ENCODE peak calls at places on chromosomes 13 and 19, in nine cellular contexts. One of them, this sample, is unnamed.

GRCh38 chr19:33374406-33374703 is 846 bp downstream of the CEBPG start:
- DNase-seq in astrocyte of the cerebellum: no peak
- DNase-seq in endothelial cell: no peak
- DNase-seq in sigmoid colon: no peak
- DNase-seq in DND-41: peak; percentile 38
- DNase-seq in bronchial epithelial cell: peak; percentile 34
- DNase-seq in stomach: no peak
- DNase-seq in heart left ventricle: peak; percentile 28
- DNase-seq in breast epithelium: no peak
- DNase-seq in this sample: no peak

GRCh38 chr19:55693336-55693974 is 18.4 kb downstream of the EPN1 start:
- DNase-seq in astrocyte of the cerebellum: no peak
- DNase-seq in endothelial cell: no peak
- DNase-seq in sigmoid colon: peak; percentile 48
- DNase-seq in DND-41: no peak
- DNase-seq in bronchial epithelial cell: no peak
- DNase-seq in stomach: no peak
- DNase-seq in heart left ventricle: peak; percentile 14
- DNase-seq in breast epithelium: peak; percentile 28
- DNase-seq in this sample: no peak

GRCh38 chr19:2016041-2016807 is 710 bp upstream of the BTBD2 start:
- DNase-seq in astrocyte of the cerebellum: peak; percentile 36
- DNase-seq in endothelial cell: no peak
- DNase-seq in sigmoid colon: peak; percentile 97
- DNase-seq in DND-41: peak; percentile 80
- DNase-seq in bronchial epithelial cell: peak; percentile 57
- DNase-seq in stomach: peak; percentile 69
- DNase-seq in heart left ventricle: peak; percentile 89
- DNase-seq in breast epithelium: peak; percentile 78
- DNase-seq in this sample: peak; percentile 92

GRCh38 chr19:35306473-35307246 is 14.7 kb downstream of the MAG start:
- DNase-seq in astrocyte of the cerebellum: no peak
- DNase-seq in endothelial cell: peak; percentile 37
- DNase-seq in sigmoid colon: no peak
- DNase-seq in DND-41: peak; percentile 18
- DNase-seq in bronchial epithelial cell: peak; percentile 12
- DNase-seq in stomach: no peak
- DNase-seq in heart left ventricle: no peak
- DNase-seq in breast epithelium: no peak
- DNase-seq in this sample: no peak

GRCh38 chr13:48304132-48304876 is 753 bp downstream of the RB1 start:
- DNase-seq in astrocyte of the cerebellum: peak; percentile 27
- DNase-seq in endothelial cell: peak; percentile 14
- DNase-seq in sigmoid colon: peak; percentile 72
- DNase-seq in DND-41: peak; percentile 52
- DNase-seq in bronchial epithelial cell: peak; percentile 26
- DNase-seq in stomach: peak; percentile 34
- DNase-seq in heart left ventricle: peak; percentile 51
- DNase-seq in breast epithelium: no peak
- DNase-seq in this sample: no peak

GRCh38 chr13:90246005-90246404 is 1101.5 kb upstream of the MIR17HG start:
- DNase-seq in astrocyte of the cerebellum: no peak
- DNase-seq in endothelial cell: no peak
- DNase-seq in sigmoid colon: no peak
- DNase-seq in DND-41: no peak
- DNase-seq in bronchial epithelial cell: no peak
- DNase-seq in stomach: no peak
- DNase-seq in heart left ventricle: no peak
- DNase-seq in breast epithelium: no peak
- DNase-seq in this sample: no peak

GRCh38 chr19:49094505-49095482 is 9.5 kb downstream of the SNRNP70 start:
- DNase-seq in astrocyte of the cerebellum: no peak
- DNase-seq in endothelial cell: no peak
- DNase-seq in sigmoid colon: no peak
- DNase-seq in DND-41: no peak
- DNase-seq in bronchial epithelial cell: no peak
- DNase-seq in stomach: no peak
- DNase-seq in heart left ventricle: peak; percentile 82
- DNase-seq in breast epithelium: no peak
- DNase-seq in this sample: no peak

GRCh38 chr19:41551711-41552110 is 24.3 kb upstream of the CEACAM21 start:
- DNase-seq in astrocyte of the cerebellum: no peak
- DNase-seq in endothelial cell: no peak
- DNase-seq in sigmoid colon: no peak
- DNase-seq in DND-41: no peak
- DNase-seq in bronchial epithelial cell: no peak
- DNase-seq in stomach: no peak
- DNase-seq in heart left ventricle: no peak
- DNase-seq in breast epithelium: no peak
- DNase-seq in this sample: no peak

GRCh38 chr13:106477303-106477702 is 58.2 kb downstream of the EFNB2 start:
- DNase-seq in astrocyte of the cerebellum: no peak
- DNase-seq in endothelial cell: no peak
- DNase-seq in sigmoid colon: no peak
- DNase-seq in DND-41: no peak
- DNase-seq in bronchial epithelial cell: no peak
- DNase-seq in stomach: no peak
- DNase-seq in heart left ventricle: no peak
- DNase-seq in breast epithelium: no peak
- DNase-seq in this sample: no peak

GRCh38 chr13:111941845-111942447 is 125.0 kb upstream of the SOX1 start:
- DNase-seq in astrocyte of the cerebellum: no peak
- DNase-seq in endothelial cell: no peak
- DNase-seq in sigmoid colon: no peak
- DNase-seq in DND-41: no peak
- DNase-seq in bronchial epithelial cell: no peak
- DNase-seq in stomach: no peak
- DNase-seq in heart left ventricle: no peak
- DNase-seq in breast epithelium: no peak
- DNase-seq in this sample: no peak

GRCh38 chr19:41325947-41326706 is 16.2 kb downstream of the CCDC97 start:
- DNase-seq in astrocyte of the cerebellum: no peak
- DNase-seq in endothelial cell: no peak
- DNase-seq in sigmoid colon: no peak
- DNase-seq in DND-41: no peak
- DNase-seq in bronchial epithelial cell: peak; percentile 39
- DNase-seq in stomach: no peak
- DNase-seq in heart left ventricle: peak; percentile 65
- DNase-seq in breast epithelium: no peak
- DNase-seq in this sample: no peak

GRCh38 chr19:16951529-16951928 is 62.7 kb downstream of the F2RL3 start:
- DNase-seq in astrocyte of the cerebellum: no peak
- DNase-seq in endothelial cell: no peak
- DNase-seq in sigmoid colon: no peak
- DNase-seq in DND-41: no peak
- DNase-seq in bronchial epithelial cell: peak; percentile 90
- DNase-seq in stomach: no peak
- DNase-seq in heart left ventricle: no peak
- DNase-seq in breast epithelium: no peak
- DNase-seq in this sample: no peak

GRCh38 chr13:44577236-44578063 is 1.3 kb upstream of the TSC22D1 start:
- DNase-seq in astrocyte of the cerebellum: peak; percentile 93
- DNase-seq in endothelial cell: peak; percentile 99
- DNase-seq in sigmoid colon: peak; percentile 98
- DNase-seq in DND-41: peak; percentile 97
- DNase-seq in bronchial epithelial cell: peak; percentile 83
- DNase-seq in stomach: peak; percentile 99
- DNase-seq in heart left ventricle: peak; percentile 98
- DNase-seq in breast epithelium: peak; percentile 95
- DNase-seq in this sample: peak; percentile 60
- TF ChIP-seq CTCF in astrocyte of the cerebellum: no peak
- TF ChIP-seq CTCF in endothelial cell: no peak
- TF ChIP-seq CTCF in sigmoid colon: no peak
- TF ChIP-seq CTCF in DND-41: no peak
- TF ChIP-seq CTCF in bronchial epithelial cell: no peak
- TF ChIP-seq CTCF in stomach: no peak
- TF ChIP-seq CTCF in heart left ventricle: no peak
- TF ChIP-seq CTCF in breast epithelium: no peak
- TF ChIP-seq CTCF in this sample: no peak

GRCh38 chr19:18174983-18175382 is 1.4 kb downstream of the IFI30 start:
- DNase-seq in astrocyte of the cerebellum: no peak
- DNase-seq in endothelial cell: no peak
- DNase-seq in sigmoid colon: no peak
- DNase-seq in DND-41: no peak
- DNase-seq in bronchial epithelial cell: no peak
- DNase-seq in stomach: no peak
- DNase-seq in heart left ventricle: no peak
- DNase-seq in breast epithelium: no peak
- DNase-seq in this sample: no peak

GRCh38 chr19:18171605-18172327 is 1.8 kb upstream of the IFI30 start:
- DNase-seq in astrocyte of the cerebellum: no peak
- DNase-seq in endothelial cell: no peak
- DNase-seq in sigmoid colon: no peak
- DNase-seq in DND-41: no peak
- DNase-seq in bronchial epithelial cell: no peak
- DNase-seq in stomach: no peak
- DNase-seq in heart left ventricle: no peak
- DNase-seq in breast epithelium: no peak
- DNase-seq in this sample: no peak

GRCh38 chr19:18172331-18173053 is 1.1 kb upstream of the IFI30 start:
- DNase-seq in astrocyte of the cerebellum: no peak
- DNase-seq in endothelial cell: no peak
- DNase-seq in sigmoid colon: no peak
- DNase-seq in DND-41: no peak
- DNase-seq in bronchial epithelial cell: no peak
- DNase-seq in stomach: no peak
- DNase-seq in heart left ventricle: no peak
- DNase-seq in breast epithelium: no peak
- DNase-seq in this sample: no peak

GRCh38 chr19:18173572-18174294 is at the start of gene IFI30:
- DNase-seq in astrocyte of the cerebellum: no peak
- DNase-seq in endothelial cell: no peak
- DNase-seq in sigmoid colon: peak; percentile 90
- DNase-seq in DND-41: peak; percentile 67
- DNase-seq in bronchial epithelial cell: no peak
- DNase-seq in stomach: peak; percentile 96
- DNase-seq in heart left ventricle: peak; percentile 85
- DNase-seq in breast epithelium: peak; percentile 74
- DNase-seq in this sample: peak; percentile 94

DNA sequence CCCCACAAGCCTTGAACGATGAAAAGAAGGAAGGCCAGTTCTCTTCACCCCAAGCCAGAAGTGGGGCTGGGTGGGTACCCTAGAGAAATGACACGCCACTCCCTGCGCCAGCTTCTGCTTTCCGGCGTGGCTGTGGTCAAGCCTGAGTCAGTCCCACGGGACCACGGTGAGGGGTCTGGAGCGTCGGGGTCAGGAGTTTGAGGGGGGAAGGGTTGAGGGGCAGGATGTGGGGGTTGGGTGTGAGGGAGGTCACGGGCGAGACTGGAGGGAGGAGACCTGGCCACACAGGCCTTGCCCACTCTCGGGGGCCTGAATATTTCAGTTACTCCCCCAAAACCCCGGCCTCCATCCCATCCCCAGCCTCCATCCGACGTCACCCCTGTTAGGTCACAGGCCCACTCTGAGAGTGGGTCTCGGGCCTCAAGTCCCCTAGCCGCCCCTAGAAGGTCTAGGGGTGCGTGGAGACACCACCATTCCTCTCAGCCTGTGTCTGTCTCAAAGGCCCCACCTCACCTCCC is 500 bp upstream of the IFI30 start:
- DNase-seq in astrocyte of the cerebellum: no peak
- DNase-seq in endothelial cell: no peak
- DNase-seq in sigmoid colon: peak; percentile 86
- DNase-seq in DND-41: no peak
- DNase-seq in bronchial epithelial cell: no peak
- DNase-seq in stomach: no peak
- DNase-seq in heart left ventricle: peak; percentile 78
- DNase-seq in breast epithelium: no peak
- DNase-seq in this sample: no peak
- TF ChIP-seq CTCF in astrocyte of the cerebellum: no peak
- TF ChIP-seq CTCF in endothelial cell: no peak
- TF ChIP-seq CTCF in sigmoid colon: no peak
- TF ChIP-seq CTCF in DND-41: no peak
- TF ChIP-seq CTCF in bronchial epithelial cell: no peak
- TF ChIP-seq CTCF in stomach: no peak
- TF ChIP-seq CTCF in heart left ventricle: no peak
- TF ChIP-seq CTCF in breast epithelium: no peak
- TF ChIP-seq CTCF in this sample: no peak

GRCh38 chr19:58003153-58003828 is 671 bp upstream of the ZNF606 start:
- DNase-seq in astrocyte of the cerebellum: no peak
- DNase-seq in endothelial cell: no peak
- DNase-seq in sigmoid colon: no peak
- DNase-seq in DND-41: no peak
- DNase-seq in bronchial epithelial cell: peak; percentile 12
- DNase-seq in stomach: no peak
- DNase-seq in heart left ventricle: no peak
- DNase-seq in breast epithelium: no peak
- DNase-seq in this sample: no peak

GRCh38 chr19:58010507-58010906 is 7.9 kb upstream of the ZNF606 start:
- DNase-seq in astrocyte of the cerebellum: no peak
- DNase-seq in endothelial cell: no peak
- DNase-seq in sigmoid colon: no peak
- DNase-seq in DND-41: no peak
- DNase-seq in bronchial epithelial cell: no peak
- DNase-seq in stomach: no peak
- DNase-seq in heart left ventricle: no peak
- DNase-seq in breast epithelium: no peak
- DNase-seq in this sample: no peak

GRCh38 chr19:58009666-58010301 is 7.2 kb upstream of the ZNF606 start:
- DNase-seq in astrocyte of the cerebellum: peak; percentile 12
- DNase-seq in endothelial cell: no peak
- DNase-seq in sigmoid colon: peak; percentile 89
- DNase-seq in DND-41: peak; percentile 88
- DNase-seq in bronchial epithelial cell: peak; percentile 75
- DNase-seq in stomach: peak; percentile 72
- DNase-seq in heart left ventricle: peak; percentile 90
- DNase-seq in breast epithelium: peak; percentile 93
- DNase-seq in this sample: peak; percentile 83

GRCh38 chr19:58009301-58009665 is 6.7 kb upstream of the ZNF606 start:
- DNase-seq in astrocyte of the cerebellum: no peak
- DNase-seq in endothelial cell: no peak
- DNase-seq in sigmoid colon: no peak
- DNase-seq in DND-41: no peak
- DNase-seq in bronchial epithelial cell: no peak
- DNase-seq in stomach: no peak
- DNase-seq in heart left ventricle: no peak
- DNase-seq in breast epithelium: no peak
- DNase-seq in this sample: no peak

GRCh38 chr19:58007285-58007684 is 4.7 kb upstream of the ZNF606 start:
- DNase-seq in astrocyte of the cerebellum: no peak
- DNase-seq in endothelial cell: no peak
- DNase-seq in sigmoid colon: no peak
- DNase-seq in DND-41: peak; percentile 30
- DNase-seq in bronchial epithelial cell: no peak
- DNase-seq in stomach: no peak
- DNase-seq in heart left ventricle: no peak
- DNase-seq in breast epithelium: no peak
- DNase-seq in this sample: no peak
- TF ChIP-seq CTCF in astrocyte of the cerebellum: no peak
- TF ChIP-seq CTCF in endothelial cell: no peak
- TF ChIP-seq CTCF in sigmoid colon: no peak
- TF ChIP-seq CTCF in DND-41: peak; percentile 48
- TF ChIP-seq CTCF in bronchial epithelial cell: no peak
- TF ChIP-seq CTCF in stomach: no peak
- TF ChIP-seq CTCF in heart left ventricle: no peak
- TF ChIP-seq CTCF in breast epithelium: no peak
- TF ChIP-seq CTCF in this sample: peak; percentile 10

DNA sequence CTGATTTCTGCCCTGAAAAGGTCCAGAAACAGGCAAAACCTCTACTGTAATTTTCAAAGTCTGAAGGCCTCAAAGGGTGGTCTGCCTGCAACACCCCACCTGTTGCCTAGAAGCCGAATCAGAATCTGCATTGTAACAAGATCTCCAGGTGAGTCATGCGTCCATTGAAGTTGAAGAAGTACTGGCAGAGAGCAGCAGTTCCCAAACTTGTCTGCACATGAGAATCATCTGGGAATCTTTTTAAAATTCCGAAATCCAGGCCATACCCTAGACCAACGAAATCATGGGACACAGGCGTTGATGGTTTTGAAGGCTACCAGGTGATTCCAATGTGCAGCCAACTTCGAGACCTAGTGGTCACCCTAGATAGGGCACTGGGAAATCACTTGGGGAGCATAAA is 16.0 kb upstream of the CLN5 start:
- DNase-seq in astrocyte of the cerebellum: no peak
- DNase-seq in endothelial cell: no peak
- DNase-seq in sigmoid colon: no peak
- DNase-seq in DND-41: no peak
- DNase-seq in bronchial epithelial cell: peak; percentile 80
- DNase-seq in stomach: no peak
- DNase-seq in heart left ventricle: no peak
- DNase-seq in breast epithelium: no peak
- DNase-seq in this sample: no peak
- TF ChIP-seq CTCF in astrocyte of the cerebellum: no peak
- TF ChIP-seq CTCF in endothelial cell: no peak
- TF ChIP-seq CTCF in sigmoid colon: no peak
- TF ChIP-seq CTCF in DND-41: no peak
- TF ChIP-seq CTCF in bronchial epithelial cell: no peak
- TF ChIP-seq CTCF in stomach: no peak
- TF ChIP-seq CTCF in heart left ventricle: no peak
- TF ChIP-seq CTCF in breast epithelium: no peak
- TF ChIP-seq CTCF in this sample: no peak

This sample was measured in D721Med.